ENCODE peak calls at places on chromosomes 6 and 20, in seven cellular contexts. F is heart right ventricle, V is foreskin fibroblast, Z is BJ, O is IMR-90, B is neural progenitor cell, L is ovary. I is an unnamed sample.

GRCh38 chr20:1212607-1213396 is 9.5 kb downstream of the C20orf202 start:
- DNase-seq in B (peak; percentile 90), Z (no peak), L (peak; percentile 46), F (peak; percentile 72), V (peak; percentile 65), O (peak; percentile 72), I (peak; percentile 25)

GRCh38 chr20:23773579-23773978 is 22.8 kb upstream of the CST1 start:
- DNase-seq in F (no peak), Z (no peak), B (no peak), V (no peak), O (no peak), L (no peak), I (no peak)

GRCh38 chr20:56606174-56606945 is 22.7 kb upstream of the TFAP2C start:
- DNase-seq in B (no peak), V (no peak), L (no peak), F (no peak), O (no peak), Z (no peak), I (no peak)

GRCh38 chr6:12339808-12340487 is 49.8 kb downstream of the EDN1 start:
- DNase-seq in Z (no peak), F (no peak), B (no peak), O (no peak), L (no peak), V (no peak), I (no peak)

GRCh38 chr6:35077713-35078105 is 63.4 kb downstream of the TCP11 start:
- DNase-seq in V (no peak), L (no peak), F (no peak), B (no peak), O (no peak), Z (no peak), I (no peak)

GRCh38 chr6:108200631-108201030 is 34.8 kb downstream of the NR2E1 start:
- DNase-seq in B (no peak), O (peak; percentile 44), L (no peak), Z (no peak), F (no peak), V (peak; percentile 18), I (peak; percentile 23)

GRCh38 chr6:45116714-45117410 is 211.3 kb upstream of the RUNX2 start:
- DNase-seq in F (no peak), Z (peak; percentile 67), V (peak; percentile 76), L (no peak), O (peak; percentile 78), B (no peak), I (peak; percentile 62)

GRCh38 chr20:49368596-49368995 is 90.7 kb upstream of the ZNFX1 start:
- DNase-seq in L (no peak), Z (no peak), V (no peak), F (no peak), O (no peak), B (peak; percentile 68), I (no peak)

GRCh38 chr6:90369024-90369519 is 72.4 kb upstream of the BACH2 start:
- DNase-seq in L (peak; percentile 61), V (peak; percentile 99), O (peak; percentile 100), Z (peak; percentile 100), F (peak; percentile 65), B (peak; percentile 34), I (peak; percentile 100)

GRCh38 chr20:7452890-7453289 is 487.4 kb downstream of the HAO1 start:
- DNase-seq in B (no peak), Z (no peak), O (no peak), L (no peak), V (no peak), F (no peak), I (no peak)

GRCh38 chr20:45318386-45318939 is 10.4 kb upstream of the MATN4 start:
- DNase-seq in B (no peak), F (no peak), Z (no peak), V (no peak), O (no peak), L (no peak), I (no peak)
- H3K4me3 ChIP-seq in B (no peak overlapping the region), F (no peak overlapping the region), Z (no peak overlapping the region), V (no peak overlapping the region), O (no peak overlapping the region), L (no peak overlapping the region), I (no peak overlapping the region)

DNA sequence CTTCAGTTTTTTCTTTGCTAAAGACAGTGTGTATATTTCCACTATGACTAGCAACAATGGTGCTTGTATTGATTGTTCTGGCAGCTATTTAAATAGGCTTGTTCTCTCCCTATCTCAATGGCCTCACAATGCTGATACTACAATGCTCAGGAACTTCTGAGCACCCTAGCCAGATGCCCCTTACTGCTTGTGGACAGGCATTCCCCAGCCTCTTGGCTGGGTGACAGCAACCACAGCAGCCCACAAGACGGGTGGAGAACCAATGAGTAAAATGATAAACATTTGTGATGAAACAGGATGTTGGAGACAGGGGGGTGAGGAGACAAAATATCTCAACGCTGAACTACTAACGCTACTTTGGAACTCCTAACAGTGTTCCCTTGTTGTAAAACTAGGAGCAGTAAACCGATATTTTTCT is 42.3 kb downstream of the HIVEP2 start:
- DNase-seq in Z (peak; percentile 93), F (peak; percentile 48), L (peak; percentile 57), B (no peak), V (peak; percentile 99), O (peak; percentile 99), I (peak; percentile 99)
- H3K4me3 ChIP-seq in Z (no peak overlapping the region), F (no peak overlapping the region), L (no peak overlapping the region), B (no peak overlapping the region), V (peak overlapping the region; percentile 27), O (no peak overlapping the region), I (peak overlapping the region; percentile 19)

DNA sequence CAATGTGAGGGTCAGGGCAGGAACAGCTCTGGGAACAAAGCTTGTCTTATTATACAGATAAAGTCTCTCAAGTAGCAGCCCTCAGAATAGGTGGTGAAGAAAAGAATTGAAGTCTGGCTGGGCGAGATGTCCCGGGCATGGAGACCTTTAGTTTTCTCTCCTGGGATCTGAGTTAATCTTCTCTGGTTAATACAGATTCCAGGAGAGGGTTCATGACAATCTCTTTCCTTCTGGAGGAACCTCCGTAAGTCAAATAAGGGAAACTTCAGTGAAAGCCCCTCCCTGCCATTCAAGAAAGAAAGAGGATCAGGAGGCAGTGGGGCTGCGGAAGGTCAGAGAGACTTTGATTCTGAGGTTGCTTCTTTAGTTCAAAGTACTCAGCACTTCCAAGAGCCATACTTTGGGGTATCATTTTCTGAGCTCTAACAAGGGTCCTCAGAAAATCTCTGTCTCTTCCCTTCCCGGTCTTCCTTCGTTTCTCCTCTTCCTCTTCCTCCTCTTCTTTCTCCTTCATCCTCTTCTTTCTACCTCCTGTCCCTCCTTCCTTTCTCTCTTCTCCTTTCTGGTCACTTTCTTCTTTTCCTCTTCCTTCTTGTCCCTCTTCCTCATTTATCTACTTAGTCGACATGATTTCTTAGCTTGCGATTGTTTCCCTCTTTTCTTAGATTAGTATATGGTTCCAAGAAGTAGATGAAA is 4.6 kb upstream of the ZNF184 start:
- DNase-seq in L (no peak), F (no peak), V (no peak), Z (no peak), B (peak; percentile 31), O (no peak), I (no peak)
- H3K4me3 ChIP-seq in L (peak overlapping the region; percentile 88), F (peak overlapping the region; percentile 84), V (peak overlapping the region; percentile 80), Z (no peak overlapping the region), B (peak overlapping the region; percentile 91), O (peak overlapping the region; percentile 54), I (peak overlapping the region; percentile 88)

GRCh38 chr6:154243793-154244768 is 112.5 kb downstream of the IPCEF1 start:
- DNase-seq in V (no peak), L (no peak), F (no peak), B (peak; percentile 14), Z (no peak), O (no peak), I (no peak)
- H3K4me3 ChIP-seq in V (no peak overlapping the region), L (no peak overlapping the region), F (no peak overlapping the region), B (no peak overlapping the region), Z (no peak overlapping the region), O (no peak overlapping the region), I (no peak overlapping the region)

GRCh38 chr20:21301940-21302644 is 1.0 kb upstream of the XRN2 start:
- DNase-seq in O (no peak), F (no peak), V (no peak), B (no peak), L (no peak), Z (no peak), I (no peak)
- H3K4me3 ChIP-seq in O (peak overlapping the region; percentile 81), F (peak overlapping the region; percentile 74), V (peak overlapping the region; percentile 78), B (peak overlapping the region; percentile 95), L (peak overlapping the region; percentile 97), Z (peak overlapping the region; percentile 63), I (peak overlapping the region; percentile 87)

GRCh38 chr20:34546751-34547181 is 11.8 kb upstream of the MAP1LC3A start:
- DNase-seq in F (no peak), B (no peak), L (no peak), O (no peak), Z (no peak), V (no peak), I (no peak)
- H3K4me3 ChIP-seq in F (no peak overlapping the region), B (no peak overlapping the region), L (no peak overlapping the region), O (no peak overlapping the region), Z (no peak overlapping the region), V (no peak overlapping the region), I (no peak overlapping the region)

I was measured in skeletal muscle cell.